ENCODE peak calls at places on chromosome 12, in five cellular contexts. O, Q, M, G and E are unnamed samples.

GRCh38 chr12:52672321-52672933 is 7.8 kb downstream of the KRT1 start:
- DNase-seq in O (no peak), G (no peak), M (no peak), Q (peak), E (no peak)

GRCh38 chr12:16189849-16190248 is 87.6 kb downstream of the SLC15A5 start:
- DNase-seq in O (no peak), M (no peak), G (no peak), Q (no peak), E (no peak)

GRCh38 chr12:31324845-31325523 is 966 bp downstream of the SINHCAF start:
- DNase-seq in G (no peak), Q (peak), O (peak), M (peak), E (peak)

GRCh38 chr12:56188116-56188785 is 1.0 kb downstream of the SMARCC2 start:
- DNase-seq in Q (no peak), G (no peak), M (no peak), O (no peak), E (no peak)

GRCh38 chr12:8698132-8698829 is 490 bp downstream of the RIMKLB start:
- DNase-seq in M (peak), O (peak), Q (peak), G (peak), E (peak)

GRCh38 chr12:68870443-68870842 is 62.5 kb downstream of the MDM2 start:
- DNase-seq in M (no peak), O (no peak), G (no peak), Q (no peak), E (no peak)

GRCh38 chr12:12723681-12724420 is 6.7 kb downstream of the CDKN1B start:
- DNase-seq in Q (peak), M (no peak), G (no peak), O (peak), E (peak)

GRCh38 chr12:104529130-104529874 is 72.6 kb downstream of the CHST11 start:
- DNase-seq in O (no peak), M (no peak), G (no peak), Q (no peak), E (no peak)

GRCh38 chr12:105113094-105113493 is 5.6 kb downstream of the WASHC4 start:
- DNase-seq in O (no peak), M (no peak), Q (no peak), G (no peak), E (no peak)

GRCh38 chr12:132133952-132134652 is 10.0 kb downstream of the DDX51 start:
- DNase-seq in M (no peak), G (no peak), O (no peak), Q (no peak), E (no peak)

GRCh38 chr12:3750616-3751015 is 2.3 kb downstream of the CRACR2A start:
- DNase-seq in G (no peak), O (no peak), Q (no peak), M (no peak), E (no peak)

GRCh38 chr12:53049582-53050318 is at the start of gene TNS2:
- DNase-seq in O (no peak), Q (no peak), M (no peak), G (no peak), E (no peak)

GRCh38 chr12:7374423-7375144 is 69.4 kb downstream of the CD163L1 start:
- DNase-seq in M (no peak), O (peak), Q (peak), G (no peak), E (peak)

GRCh38 chr12:1369942-1370620 is 224.3 kb downstream of the FBXL14 start:
- DNase-seq in M (no peak), O (no peak), Q (no peak), G (no peak), E (no peak)

GRCh38 chr12:108307006-108307405 is 32.1 kb downstream of the CMKLR1 start:
- DNase-seq in Q (no peak), O (no peak), G (no peak), M (no peak), E (no peak)